ENCODE peak calls at places on chromosomes 5 and 9, in six cellular contexts. N is left ventricle myocardium inferior, U is K562, F is right cardiac atrium, W is neuronal stem cell, J is aorta. V is an unnamed sample.

GRCh38 chr5:81639556-81639955 is 111.3 kb downstream of the SSBP2 start:
- DNase-seq in F (no peak), U (no peak), J (no peak), N (no peak), W (no peak), V (no peak)

GRCh38 chr9:138096192-138096845 is 218.7 kb downstream of the CACNA1B start:
- DNase-seq in N (no peak), U (no peak), F (no peak), W (no peak), J (peak; percentile 39), V (peak; percentile 32)

GRCh38 chr5:3607541-3608147 is 12.0 kb downstream of the IRX1 start:
- DNase-seq in U (no peak), N (no peak), J (no peak), W (no peak), F (no peak), V (no peak)

GRCh38 chr5:149406203-149406978 is 27.3 kb upstream of the IL17B start:
- DNase-seq in W (no peak), F (peak; percentile 72), J (peak; percentile 95), N (peak; percentile 75), U (peak; percentile 40), V (peak; percentile 95)

GRCh38 chr9:36029765-36030528 is 6.8 kb upstream of the RECK start:
- DNase-seq in U (no peak), W (no peak), N (no peak), F (no peak), J (no peak), V (no peak)

GRCh38 chr5:44332360-44332971 is 56.8 kb downstream of the FGF10 start:
- DNase-seq in W (peak; percentile 49), U (peak; percentile 10), N (no peak), F (no peak), J (no peak), V (no peak)

GRCh38 chr9:113299800-113300292 is 3.3 kb downstream of the RNF183 start:
- DNase-seq in N (no peak), W (no peak), F (no peak), J (no peak), U (peak; percentile 55), V (no peak)

GRCh38 chr5:104652271-104652861 is 1089.8 kb upstream of the NUDT12 start:
- DNase-seq in N (no peak), W (no peak), J (no peak), F (no peak), U (no peak), V (no peak)

DNA sequence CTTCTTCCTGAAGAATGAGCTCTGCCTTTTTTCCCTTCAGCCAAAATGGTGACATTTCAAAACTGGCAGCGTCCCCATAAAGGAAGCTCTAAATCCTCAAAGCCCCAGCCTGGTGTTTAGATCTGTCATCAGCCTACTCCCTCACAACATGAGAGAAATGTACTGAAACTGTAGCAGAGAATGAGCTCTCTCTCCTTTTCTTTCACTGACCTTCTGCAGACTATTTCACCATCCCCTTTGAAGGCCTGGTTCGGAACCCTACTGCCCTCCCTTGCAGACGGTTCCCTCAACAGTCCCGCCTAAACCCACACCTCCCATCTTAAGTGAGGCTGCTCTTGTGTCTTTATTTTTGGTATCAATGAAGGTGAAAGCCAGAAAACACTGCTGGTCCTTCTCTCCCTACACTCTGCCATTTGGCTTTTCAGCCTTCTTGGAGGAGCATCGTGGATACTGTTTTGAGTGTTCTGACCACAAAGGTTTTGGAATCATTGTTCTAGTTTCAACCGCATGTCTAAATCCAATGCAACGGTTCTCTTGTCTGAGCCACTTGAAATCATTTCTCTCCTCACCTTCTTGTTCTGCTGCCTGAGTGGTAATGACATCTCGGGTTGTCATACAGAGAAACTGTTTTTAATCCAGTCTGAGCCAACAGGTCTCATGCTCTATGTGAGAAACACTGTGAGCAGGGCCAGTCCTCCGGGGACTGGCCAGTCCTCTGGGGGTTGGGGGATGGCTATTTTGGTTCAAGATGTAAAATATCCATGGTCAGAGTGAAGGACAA is 39.0 kb downstream of the ITK start:
- DNase-seq in N (no peak), W (no peak), F (no peak), J (no peak), U (no peak), V (no peak)
- H3K4me1 ChIP-seq in N (peaks cover 11% of the 10 kb centered on the region), W (peaks cover 4% of the 10 kb centered on the region), F (peaks cover 4% of the 10 kb centered on the region), J (no peaks in the 10 kb centered on the region), U (no peaks in the 10 kb centered on the region), V (no peaks in the 10 kb centered on the region)

GRCh38 chr5:34686762-34687268 is 30.7 kb downstream of the RAI14 start:
- DNase-seq in W (no peak), U (peak; percentile 85), J (peak; percentile 86), F (peak; percentile 87), N (peak; percentile 65), V (peak; percentile 77)

GRCh38 chr5:34688015-34688800 is 32.1 kb downstream of the RAI14 start:
- DNase-seq in F (no peak), J (no peak), W (no peak), U (no peak), N (no peak), V (no peak)

GRCh38 chr5:34685485-34686197 is 29.5 kb downstream of the RAI14 start:
- DNase-seq in W (peak; percentile 64), N (no peak), F (no peak), U (no peak), J (no peak), V (no peak)

GRCh38 chr5:34684980-34685352 is 28.8 kb downstream of the RAI14 start:
- DNase-seq in U (no peak), F (no peak), J (no peak), N (no peak), W (no peak), V (no peak)

GRCh38 chr5:34687269-34688011 is 31.3 kb downstream of the RAI14 start:
- DNase-seq in J (no peak), N (no peak), W (no peak), U (peak; percentile 62), F (no peak), V (no peak)
- H3K4me3 ChIP-seq in J (no peak overlapping the region), N (no peak overlapping the region), W (no peak overlapping the region), U (no peak overlapping the region), F (no peak overlapping the region), V (peak overlapping the region; percentile 32)

DNA sequence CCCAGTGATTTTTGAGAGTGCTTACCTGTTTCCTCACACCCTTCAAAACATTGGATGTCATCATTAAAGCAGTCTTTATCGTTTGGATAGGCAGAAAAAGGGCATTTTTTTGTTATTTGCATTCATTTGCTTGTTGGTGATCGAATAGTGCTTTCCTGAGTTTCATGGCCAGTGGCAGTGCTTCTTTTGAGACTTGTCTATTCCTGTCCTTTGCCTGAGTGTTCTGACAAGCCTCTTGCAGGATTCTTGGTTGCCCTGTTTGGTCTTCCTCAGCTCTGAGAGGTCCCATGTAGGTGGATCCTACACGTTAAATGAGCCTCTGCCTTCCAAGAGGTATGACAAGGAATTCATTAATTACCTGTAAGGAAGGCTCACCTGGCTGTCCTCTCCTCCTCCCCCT is 52.8 kb downstream of the DAB2IP start:
- DNase-seq in F (no peak), U (no peak), W (no peak), N (no peak), J (no peak), V (no peak)
- H3K27ac ChIP-seq in F (no peak overlapping the region), U (no peak overlapping the region), W (no peak overlapping the region), N (no peak overlapping the region), J (no peak overlapping the region), V (no peak overlapping the region)

GRCh38 chr5:6843821-6844220 is 130.6 kb downstream of the TENT4A start:
- DNase-seq in J (no peak), N (no peak), W (no peak), F (no peak), U (no peak), V (no peak)

GRCh38 chr5:6847896-6848295 is 134.7 kb downstream of the TENT4A start:
- DNase-seq in N (no peak), U (no peak), J (no peak), W (no peak), F (no peak), V (no peak)

GRCh38 chr5:6845856-6846255 is 132.6 kb downstream of the TENT4A start:
- DNase-seq in N (no peak), U (no peak), F (no peak), J (no peak), W (no peak), V (no peak)

GRCh38 chr5:6850033-6850432 is 136.8 kb downstream of the TENT4A start:
- DNase-seq in J (no peak), N (no peak), W (no peak), U (no peak), F (no peak), V (no peak)

GRCh38 chr5:6849569-6849968 is 136.3 kb downstream of the TENT4A start:
- DNase-seq in J (no peak), F (no peak), N (no peak), U (no peak), W (no peak), V (no peak)
- H3K4me1 ChIP-seq in J (no peaks in the 10 kb centered on the region), F (no peaks in the 10 kb centered on the region), N (no peaks in the 10 kb centered on the region), U (peaks cover 8% of the 10 kb centered on the region), W (no peaks in the 10 kb centered on the region), V (no peaks in the 10 kb centered on the region)

GRCh38 chr9:14314424-14314928 is 535 bp upstream of the NFIB start:
- DNase-seq in F (peak; percentile 78), U (peak; percentile 42), J (peak; percentile 89), N (peak; percentile 83), W (no peak), V (peak; percentile 92)
- H3K4me3 ChIP-seq in F (peak overlapping the region; percentile 89), U (peak overlapping the region; percentile 50), J (peak overlapping the region; percentile 92), N (peak overlapping the region; percentile 80), W (peak overlapping the region; percentile 82), V (peak overlapping the region; percentile 72)

GRCh38 chr5:115543931-115544370 is 624 bp downstream of the FEM1C start:
- DNase-seq in F (peak; percentile 33), J (no peak), N (peak; percentile 46), W (peak; percentile 31), U (peak; percentile 42), V (peak; percentile 77)
- H3K27ac ChIP-seq in F (peak overlapping the region; percentile 95), J (peak overlapping the region; percentile 96), N (peak overlapping the region; percentile 96), W (peak overlapping the region; percentile 96), U (peak overlapping the region; percentile 89), V (peak overlapping the region; percentile 96)

GRCh38 chr5:150778517-150779396 is at the start of gene SMIM3:
- DNase-seq in J (peak; percentile 95), U (peak; percentile 79), N (peak; percentile 89), F (peak; percentile 88), W (peak; percentile 71), V (peak; percentile 95)
- H3K4me1 ChIP-seq in J (peaks cover 6% of the 10 kb centered on the region), U (peaks cover 21% of the 10 kb centered on the region), N (peaks cover 70% of the 10 kb centered on the region), F (peaks cover 8% of the 10 kb centered on the region), W (peaks cover 9% of the 10 kb centered on the region), V (peaks cover 31% of the 10 kb centered on the region)

DNA sequence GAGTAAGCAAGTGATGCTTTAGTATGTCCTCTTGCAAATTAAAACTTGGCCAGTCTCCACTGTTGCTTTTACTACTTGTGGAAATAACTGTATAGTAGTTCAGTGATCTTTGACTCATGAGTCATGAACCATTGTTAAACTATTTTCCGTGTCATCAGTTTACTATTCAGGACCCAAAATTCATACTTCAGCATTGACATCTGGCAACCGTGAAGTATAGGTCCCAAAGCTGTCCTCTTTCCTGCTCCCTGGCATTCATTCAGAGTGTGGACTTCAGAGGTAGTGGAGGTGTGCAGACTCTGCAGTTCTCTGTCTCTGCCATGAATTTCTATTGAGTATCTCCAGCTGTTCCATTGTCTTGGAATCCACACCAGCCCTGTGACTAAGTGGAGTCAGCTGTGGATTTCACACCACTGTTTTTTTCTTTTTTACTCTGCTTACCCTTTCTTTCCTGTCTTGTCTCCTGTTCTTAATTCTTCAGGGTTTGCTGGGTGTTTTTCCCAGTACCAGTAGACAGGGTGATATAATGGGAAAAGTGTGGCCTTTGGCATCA is 7.5 kb downstream of the TDRD7 start:
- DNase-seq in J (no peak), F (no peak), N (no peak), W (no peak), U (no peak), V (no peak)
- H3K4me3 ChIP-seq in J (no peak overlapping the region), F (no peak overlapping the region), N (no peak overlapping the region), W (no peak overlapping the region), U (no peak overlapping the region), V (no peak overlapping the region)

GRCh38 chr5:131068893-131069643 is 96.0 kb downstream of the HINT1 start:
- DNase-seq in F (no peak), U (no peak), W (no peak), N (no peak), J (no peak), V (no peak)
- H3K27ac ChIP-seq in F (no peak overlapping the region), U (no peak overlapping the region), W (no peak overlapping the region), N (no peak overlapping the region), J (no peak overlapping the region), V (no peak overlapping the region)

V was measured in kidney.